ENCODE peak calls at places on chromosomes 1 and 21, in seven cellular contexts. H is occipital lobe; N is CD4-positive, alpha-beta memory T cell; T is activated CD4-positive, alpha-beta T cell treated with anti-CD3 and anti-CD28 coated beads for 24 hours; S is HS-27A; I is effector CD4-positive, alpha-beta T cell; Z is right atrium auricular region. C is an unnamed sample.
A peak's percentile ranks its signal among the peaks of the same experiment; 100 is the strongest.

GRCh38 chr1:118912574-118912973 is 75.6 kb downstream of the TBX15 start:
- DNase-seq in H (no peak), N (no peak), T (no peak), S (no peak), I (no peak), Z (no peak), C (no peak)

GRCh38 chr1:223835754-223836153 is 10.0 kb downstream of the TP53BP2 start:
- DNase-seq in H (no peak), N (no peak), T (no peak), S (no peak), I (no peak), Z (no peak), C (no peak)

GRCh38 chr1:16967095-16967567 is 13.3 kb downstream of the MFAP2 start:
- DNase-seq in H (no peak), N (no peak), T (no peak), S (no peak), I (no peak), Z (no peak), C (no peak)

GRCh38 chr21:31354604-31355443 is 10.8 kb upstream of the TIAM1 start:
- DNase-seq in H (peak; percentile 12), N (peak; percentile 84), T (peak; percentile 66), S (peak; percentile 56), I (peak; percentile 47), Z (no peak), C (no peak)

GRCh38 chr1:114154963-114155322 is 1.3 kb upstream of the SYT6 start:
- DNase-seq in H (no peak), N (peak; percentile 2), T (no peak), S (no peak), I (no peak), Z (no peak), C (no peak)

GRCh38 chr1:54968581-54968980 is 11.8 kb upstream of the TMEM61 start:
- DNase-seq in H (no peak), N (no peak), T (no peak), S (no peak), I (no peak), Z (no peak), C (no peak)

GRCh38 chr21:44579833-44580144 is 615 bp downstream of the KRTAP10-5 start:
- DNase-seq in H (no peak), N (no peak), T (no peak), S (no peak), I (no peak), Z (no peak), C (no peak)

GRCh38 chr1:59055908-59056719 is 240.8 kb upstream of the FGGY start:
- DNase-seq in H (no peak), N (no peak), T (no peak), S (no peak), I (no peak), Z (no peak), C (no peak)

GRCh38 chr1:118871510-118872240 is 116.5 kb downstream of the TBX15 start:
- DNase-seq in H (no peak), N (no peak), T (no peak), S (no peak), I (no peak), Z (no peak), C (no peak)

GRCh38 chr1:89907669-89908293 is 86.9 kb downstream of the LRRC8D start:
- DNase-seq in H (no peak), N (no peak), T (no peak), S (peak; percentile 72), I (no peak), Z (no peak), C (no peak)